ENCODE peak calls at places on chromosomes 1 and 21, in seven cellular contexts. One of them, this sample, is unnamed.

GRCh38 chr1:205484985-205485967 is 19.2 kb upstream of the CDK18 start:
- DNase-seq in keratinocyte: no peak
- DNase-seq in left ventricle myocardium inferior: no peak
- DNase-seq in fibroblast of lung: peak; percentile 46
- DNase-seq in mammary epithelial cell: peak; percentile 56
- DNase-seq in aorta: peak; percentile 66
- DNase-seq in ascending aorta: no peak
- DNase-seq in this sample: peak; percentile 50

GRCh38 chr1:165858928-165859845 is 31.8 kb downstream of the UCK2 start:
- DNase-seq in ascending aorta: no peak
- DNase-seq in keratinocyte: no peak
- DNase-seq in mammary epithelial cell: no peak
- DNase-seq in aorta: no peak
- DNase-seq in fibroblast of lung: peak; percentile 40
- DNase-seq in left ventricle myocardium inferior: no peak
- DNase-seq in this sample: no peak

GRCh38 chr1:235313931-235314678 is 13.9 kb downstream of the ARID4B start:
- DNase-seq in keratinocyte: no peak
- DNase-seq in left ventricle myocardium inferior: no peak
- DNase-seq in fibroblast of lung: no peak
- DNase-seq in ascending aorta: no peak
- DNase-seq in mammary epithelial cell: no peak
- DNase-seq in aorta: no peak
- DNase-seq in this sample: no peak

GRCh38 chr1:188782220-188782841 is 1695.3 kb downstream of the BRINP3 start:
- DNase-seq in keratinocyte: no peak
- DNase-seq in ascending aorta: no peak
- DNase-seq in aorta: no peak
- DNase-seq in fibroblast of lung: peak; percentile 47
- DNase-seq in mammary epithelial cell: peak; percentile 46
- DNase-seq in left ventricle myocardium inferior: no peak
- DNase-seq in this sample: no peak

GRCh38 chr1:6801998-6802397 is 16.7 kb downstream of the CAMTA1 start:
- DNase-seq in mammary epithelial cell: peak; percentile 72
- DNase-seq in aorta: no peak
- DNase-seq in left ventricle myocardium inferior: no peak
- DNase-seq in ascending aorta: no peak
- DNase-seq in keratinocyte: no peak
- DNase-seq in fibroblast of lung: peak; percentile 65
- DNase-seq in this sample: no peak

GRCh38 chr21:37224861-37225260 is 42.3 kb downstream of the VPS26C start:
- DNase-seq in mammary epithelial cell: no peak
- DNase-seq in fibroblast of lung: no peak
- DNase-seq in aorta: no peak
- DNase-seq in left ventricle myocardium inferior: no peak
- DNase-seq in ascending aorta: no peak
- DNase-seq in keratinocyte: no peak
- DNase-seq in this sample: no peak

GRCh38 chr1:148372731-148373130 is 110.4 kb downstream of the PPIAL4G start:
- DNase-seq in keratinocyte: no peak
- DNase-seq in mammary epithelial cell: peak; percentile 41
- DNase-seq in ascending aorta: no peak
- DNase-seq in fibroblast of lung: peak; percentile 41
- DNase-seq in aorta: no peak
- DNase-seq in left ventricle myocardium inferior: no peak
- DNase-seq in this sample: no peak

GRCh38 chr1:101820080-101820479 is 176.6 kb downstream of the OLFM3 start:
- DNase-seq in keratinocyte: no peak
- DNase-seq in mammary epithelial cell: peak; percentile 30
- DNase-seq in ascending aorta: no peak
- DNase-seq in fibroblast of lung: peak; percentile 4
- DNase-seq in left ventricle myocardium inferior: no peak
- DNase-seq in aorta: no peak
- DNase-seq in this sample: no peak

GRCh38 chr1:181392613-181393170 is 90.6 kb upstream of the CACNA1E start:
- DNase-seq in ascending aorta: no peak
- DNase-seq in aorta: no peak
- DNase-seq in left ventricle myocardium inferior: no peak
- DNase-seq in mammary epithelial cell: peak; percentile 26
- DNase-seq in fibroblast of lung: no peak
- DNase-seq in keratinocyte: no peak
- DNase-seq in this sample: no peak

GRCh38 chr21:25421327-25422028 is 185.8 kb downstream of the MRPL39 start:
- DNase-seq in aorta: no peak
- DNase-seq in fibroblast of lung: peak; percentile 26
- DNase-seq in left ventricle myocardium inferior: no peak
- DNase-seq in keratinocyte: no peak
- DNase-seq in ascending aorta: no peak
- DNase-seq in mammary epithelial cell: no peak
- DNase-seq in this sample: no peak

GRCh38 chr1:61659061-61659460 is 65.9 kb downstream of the TM2D1 start:
- DNase-seq in aorta: no peak
- DNase-seq in ascending aorta: no peak
- DNase-seq in keratinocyte: no peak
- DNase-seq in left ventricle myocardium inferior: no peak
- DNase-seq in fibroblast of lung: no peak
- DNase-seq in mammary epithelial cell: no peak
- DNase-seq in this sample: no peak

GRCh38 chr1:3670823-3671251 is 18.5 kb downstream of the TP73 start:
- DNase-seq in ascending aorta: no peak
- DNase-seq in aorta: peak; percentile 43
- DNase-seq in keratinocyte: no peak
- DNase-seq in mammary epithelial cell: no peak
- DNase-seq in fibroblast of lung: no peak
- DNase-seq in left ventricle myocardium inferior: peak; percentile 12
- DNase-seq in this sample: no peak

GRCh38 chr1:211632808-211633522 is 42.5 kb downstream of the NEK2 start:
- DNase-seq in keratinocyte: no peak
- DNase-seq in fibroblast of lung: peak; percentile 97
- DNase-seq in mammary epithelial cell: peak; percentile 95
- DNase-seq in ascending aorta: no peak
- DNase-seq in left ventricle myocardium inferior: peak; percentile 71
- DNase-seq in aorta: no peak
- DNase-seq in this sample: peak; percentile 75

GRCh38 chr1:182122265-182122664 is 60.8 kb upstream of the ZNF648 start:
- DNase-seq in keratinocyte: no peak
- DNase-seq in aorta: no peak
- DNase-seq in ascending aorta: no peak
- DNase-seq in left ventricle myocardium inferior: no peak
- DNase-seq in mammary epithelial cell: no peak
- DNase-seq in fibroblast of lung: no peak
- DNase-seq in this sample: no peak

GRCh38 chr1:109617291-109617801 is 2.1 kb downstream of the GNAT2 start:
- DNase-seq in aorta: no peak
- DNase-seq in mammary epithelial cell: peak; percentile 90
- DNase-seq in keratinocyte: no peak
- DNase-seq in ascending aorta: no peak
- DNase-seq in left ventricle myocardium inferior: no peak
- DNase-seq in fibroblast of lung: peak; percentile 97
- DNase-seq in this sample: no peak

GRCh38 chr21:41641510-41641815 is 125.4 kb downstream of the RIPK4 start:
- DNase-seq in ascending aorta: no peak
- DNase-seq in fibroblast of lung: no peak
- DNase-seq in keratinocyte: no peak
- DNase-seq in aorta: no peak
- DNase-seq in mammary epithelial cell: no peak
- DNase-seq in left ventricle myocardium inferior: no peak
- DNase-seq in this sample: no peak

GRCh38 chr21:41642399-41642798 is 124.5 kb downstream of the RIPK4 start:
- DNase-seq in mammary epithelial cell: no peak
- DNase-seq in ascending aorta: no peak
- DNase-seq in fibroblast of lung: peak; percentile 76
- DNase-seq in aorta: no peak
- DNase-seq in left ventricle myocardium inferior: no peak
- DNase-seq in keratinocyte: no peak
- DNase-seq in this sample: no peak

GRCh38 chr21:41643246-41643966 is 123.4 kb downstream of the RIPK4 start:
- DNase-seq in mammary epithelial cell: no peak
- DNase-seq in left ventricle myocardium inferior: no peak
- DNase-seq in fibroblast of lung: peak; percentile 58
- DNase-seq in aorta: no peak
- DNase-seq in keratinocyte: no peak
- DNase-seq in ascending aorta: no peak
- DNase-seq in this sample: no peak

GRCh38 chr21:41640756-41641509 is 125.9 kb downstream of the RIPK4 start:
- DNase-seq in ascending aorta: no peak
- DNase-seq in keratinocyte: no peak
- DNase-seq in mammary epithelial cell: peak; percentile 57
- DNase-seq in fibroblast of lung: peak; percentile 74
- DNase-seq in left ventricle myocardium inferior: no peak
- DNase-seq in aorta: no peak
- DNase-seq in this sample: no peak

DNA sequence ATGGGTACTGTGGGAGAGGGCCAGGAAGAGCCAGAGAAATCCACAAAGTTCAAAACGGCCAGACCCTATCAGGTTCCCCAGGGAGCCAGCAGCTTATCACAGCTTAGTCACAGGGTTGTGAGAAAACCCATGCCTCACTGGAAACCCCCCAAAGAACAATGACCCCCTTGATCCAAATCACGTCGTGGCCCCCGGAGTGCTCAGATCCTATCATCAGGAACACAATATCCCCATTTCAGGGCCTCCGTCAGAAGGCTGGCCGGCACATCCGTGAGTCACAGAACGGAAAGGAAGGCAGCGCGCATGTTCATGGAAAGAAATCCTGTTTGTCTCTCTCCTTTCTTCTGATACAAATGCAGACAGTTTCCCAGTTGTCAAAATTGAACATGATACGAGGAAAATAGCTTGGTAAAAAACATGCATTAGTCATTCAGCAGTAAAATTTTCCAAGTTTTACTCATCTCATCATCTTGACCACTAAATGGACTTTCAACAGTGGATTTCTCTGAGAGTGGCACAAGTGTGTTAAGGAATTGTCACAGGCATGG is 125.0 kb downstream of the RIPK4 start:
- DNase-seq in keratinocyte: no peak
- DNase-seq in fibroblast of lung: peak; percentile 93
- DNase-seq in ascending aorta: peak; percentile 47
- DNase-seq in left ventricle myocardium inferior: peak; percentile 70
- DNase-seq in aorta: peak; percentile 81
- DNase-seq in mammary epithelial cell: peak; percentile 97
- DNase-seq in this sample: no peak
- H3K27me3 ChIP-seq in keratinocyte: no peaks in the 10 kb centered on the region
- H3K27me3 ChIP-seq in fibroblast of lung: no peaks in the 10 kb centered on the region
- H3K27me3 ChIP-seq in ascending aorta: no peaks in the 10 kb centered on the region
- H3K27me3 ChIP-seq in left ventricle myocardium inferior: no peaks in the 10 kb centered on the region
- H3K27me3 ChIP-seq in aorta: no peaks in the 10 kb centered on the region
- H3K27me3 ChIP-seq in mammary epithelial cell: no peaks in the 10 kb centered on the region
- H3K27me3 ChIP-seq in this sample: no peaks in the 10 kb centered on the region

DNA sequence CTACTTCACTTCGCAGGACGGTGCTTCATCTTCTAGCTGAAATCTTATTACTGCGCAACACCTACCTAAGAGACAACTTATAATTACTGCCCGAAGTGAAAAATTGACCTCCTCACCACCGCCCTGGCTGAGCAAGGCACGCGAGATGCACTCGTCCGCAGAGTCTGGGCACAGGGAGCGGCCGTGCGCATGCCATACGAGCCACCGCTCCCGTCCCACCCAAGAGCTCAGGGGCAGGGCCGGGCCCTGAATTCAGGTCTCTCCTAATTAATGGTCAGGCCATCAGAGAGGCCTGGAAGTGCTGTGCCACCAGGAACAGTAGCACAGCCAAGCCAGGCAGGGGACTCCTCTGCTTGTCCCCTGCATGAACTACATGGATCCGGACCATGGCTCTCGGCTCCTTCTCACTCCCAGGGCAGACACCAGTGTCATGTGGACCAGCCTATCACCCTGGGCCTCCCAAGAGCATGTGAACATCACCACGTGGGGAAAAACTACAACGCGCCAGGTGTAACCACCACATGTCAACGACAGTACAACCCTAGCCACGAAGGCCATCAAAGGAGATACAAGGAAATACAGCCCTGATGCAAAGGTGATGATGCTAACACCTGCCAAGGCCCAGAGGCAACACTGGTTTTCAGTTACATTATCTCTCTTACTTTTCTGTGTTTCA is 11.5 kb downstream of the RIPK4 start:
- DNase-seq in aorta: peak; percentile 17
- DNase-seq in keratinocyte: no peak
- DNase-seq in fibroblast of lung: no peak
- DNase-seq in mammary epithelial cell: no peak
- DNase-seq in ascending aorta: no peak
- DNase-seq in left ventricle myocardium inferior: no peak
- DNase-seq in this sample: no peak
- H3K27me3 ChIP-seq in aorta: no peaks in the 10 kb centered on the region
- H3K27me3 ChIP-seq in keratinocyte: no peaks in the 10 kb centered on the region
- H3K27me3 ChIP-seq in fibroblast of lung: no peaks in the 10 kb centered on the region
- H3K27me3 ChIP-seq in mammary epithelial cell: no peaks in the 10 kb centered on the region
- H3K27me3 ChIP-seq in ascending aorta: no peaks in the 10 kb centered on the region
- H3K27me3 ChIP-seq in left ventricle myocardium inferior: peaks cover 56% of the 10 kb centered on the region
- H3K27me3 ChIP-seq in this sample: no peaks in the 10 kb centered on the region

DNA sequence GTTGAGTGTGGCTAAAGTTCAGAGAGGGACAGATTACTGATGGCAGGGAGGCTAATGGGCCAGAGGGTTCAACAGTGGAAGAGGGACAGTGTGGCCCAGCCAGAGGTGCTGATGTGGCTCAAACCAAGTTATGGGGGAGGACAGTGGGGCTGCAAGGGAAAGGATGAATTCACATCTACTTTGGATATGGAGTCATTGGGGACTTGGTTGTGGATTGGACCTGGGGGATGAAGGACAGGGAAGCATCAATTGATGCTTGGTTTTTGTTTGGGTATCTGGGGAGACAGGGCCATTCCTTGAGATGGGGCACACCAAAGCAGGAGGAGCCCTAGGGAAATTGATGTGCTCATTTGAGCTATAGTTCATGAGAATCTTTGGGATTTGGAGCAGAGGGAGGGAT is 23.3 kb downstream of the FOXO6 start:
- DNase-seq in aorta: no peak
- DNase-seq in fibroblast of lung: no peak
- DNase-seq in keratinocyte: no peak
- DNase-seq in ascending aorta: no peak
- DNase-seq in left ventricle myocardium inferior: no peak
- DNase-seq in mammary epithelial cell: no peak
- DNase-seq in this sample: no peak
- H3K27me3 ChIP-seq in aorta: no peaks in the 10 kb centered on the region
- H3K27me3 ChIP-seq in fibroblast of lung: peaks cover 42% of the 10 kb centered on the region
- H3K27me3 ChIP-seq in keratinocyte: peaks cover 67% of the 10 kb centered on the region
- H3K27me3 ChIP-seq in ascending aorta: no peaks in the 10 kb centered on the region
- H3K27me3 ChIP-seq in left ventricle myocardium inferior: peaks cover 41% of the 10 kb centered on the region
- H3K27me3 ChIP-seq in mammary epithelial cell: no peaks in the 10 kb centered on the region
- H3K27me3 ChIP-seq in this sample: no peaks in the 10 kb centered on the region

GRCh38 chr1:11456970-11457369 is 22.0 kb upstream of the DISP3 start:
- DNase-seq in aorta: no peak
- DNase-seq in fibroblast of lung: no peak
- DNase-seq in mammary epithelial cell: no peak
- DNase-seq in keratinocyte: no peak
- DNase-seq in ascending aorta: no peak
- DNase-seq in left ventricle myocardium inferior: no peak
- DNase-seq in this sample: no peak

GRCh38 chr1:11455925-11456580 is 22.9 kb upstream of the DISP3 start:
- DNase-seq in ascending aorta: no peak
- DNase-seq in keratinocyte: no peak
- DNase-seq in mammary epithelial cell: no peak
- DNase-seq in left ventricle myocardium inferior: no peak
- DNase-seq in aorta: no peak
- DNase-seq in fibroblast of lung: no peak
- DNase-seq in this sample: no peak

GRCh38 chr1:11461738-11462137 is 17.2 kb upstream of the DISP3 start:
- DNase-seq in ascending aorta: no peak
- DNase-seq in aorta: no peak
- DNase-seq in keratinocyte: no peak
- DNase-seq in left ventricle myocardium inferior: no peak
- DNase-seq in fibroblast of lung: no peak
- DNase-seq in mammary epithelial cell: no peak
- DNase-seq in this sample: no peak

GRCh38 chr1:11462224-11462923 is 16.6 kb upstream of the DISP3 start:
- DNase-seq in ascending aorta: no peak
- DNase-seq in left ventricle myocardium inferior: no peak
- DNase-seq in keratinocyte: no peak
- DNase-seq in mammary epithelial cell: no peak
- DNase-seq in aorta: no peak
- DNase-seq in fibroblast of lung: no peak
- DNase-seq in this sample: no peak

GRCh38 chr1:11458811-11459275 is 20.1 kb upstream of the DISP3 start:
- DNase-seq in left ventricle myocardium inferior: peak; percentile 51
- DNase-seq in ascending aorta: no peak
- DNase-seq in mammary epithelial cell: no peak
- DNase-seq in aorta: no peak
- DNase-seq in fibroblast of lung: no peak
- DNase-seq in keratinocyte: no peak
- DNase-seq in this sample: no peak
- H3K27me3 ChIP-seq in left ventricle myocardium inferior: peaks cover 98% of the 10 kb centered on the region
- H3K27me3 ChIP-seq in ascending aorta: no peaks in the 10 kb centered on the region
- H3K27me3 ChIP-seq in mammary epithelial cell: peaks cover 2% of the 10 kb centered on the region
- H3K27me3 ChIP-seq in aorta: no peaks in the 10 kb centered on the region
- H3K27me3 ChIP-seq in fibroblast of lung: no peaks in the 10 kb centered on the region
- H3K27me3 ChIP-seq in keratinocyte: peaks cover 20% of the 10 kb centered on the region
- H3K27me3 ChIP-seq in this sample: peaks cover 44% of the 10 kb centered on the region

This sample was measured in breast epithelium.